ENCODE peak calls at places on chromosomes 11 and 22, in nine cellular contexts. One of them, this sample, is unnamed.

GRCh38 chr11:104529916-104530315 is 366.0 kb upstream of the PDGFD start:
- DNase-seq in CD8-positive, alpha-beta memory T cell: no peak
- DNase-seq in lower lobe of right lung: no peak
- DNase-seq in Peyer's patch: no peak
- DNase-seq in PC-3: no peak
- DNase-seq in body of pancreas: no peak
- DNase-seq in skeletal muscle cell: peak; percentile 22
- DNase-seq in AG10803: no peak
- DNase-seq in spleen: no peak
- DNase-seq in this sample: no peak

GRCh38 chr22:28017859-28018258 is 98.8 kb upstream of the PITPNB start:
- DNase-seq in CD8-positive, alpha-beta memory T cell: no peak
- DNase-seq in lower lobe of right lung: peak; percentile 28
- DNase-seq in Peyer's patch: no peak
- DNase-seq in PC-3: no peak
- DNase-seq in body of pancreas: peak; percentile 8
- DNase-seq in skeletal muscle cell: no peak
- DNase-seq in AG10803: no peak
- DNase-seq in spleen: peak; percentile 65
- DNase-seq in this sample: no peak

GRCh38 chr11:122782222-122782621 is 56.1 kb upstream of the CRTAM start:
- DNase-seq in CD8-positive, alpha-beta memory T cell: no peak
- DNase-seq in lower lobe of right lung: no peak
- DNase-seq in Peyer's patch: no peak
- DNase-seq in PC-3: no peak
- DNase-seq in body of pancreas: no peak
- DNase-seq in skeletal muscle cell: no peak
- DNase-seq in AG10803: no peak
- DNase-seq in spleen: no peak
- DNase-seq in this sample: no peak

GRCh38 chr11:72326151-72326842 is 82.3 kb upstream of the PHOX2A start:
- DNase-seq in CD8-positive, alpha-beta memory T cell: no peak
- DNase-seq in lower lobe of right lung: no peak
- DNase-seq in Peyer's patch: no peak
- DNase-seq in PC-3: peak; percentile 36
- DNase-seq in body of pancreas: no peak
- DNase-seq in skeletal muscle cell: no peak
- DNase-seq in AG10803: peak; percentile 45
- DNase-seq in spleen: no peak
- DNase-seq in this sample: peak; percentile 84

GRCh38 chr22:24005201-24005600 is at the start of gene GSTT4:
- DNase-seq in CD8-positive, alpha-beta memory T cell: no peak
- DNase-seq in lower lobe of right lung: no peak
- DNase-seq in Peyer's patch: no peak
- DNase-seq in PC-3: no peak
- DNase-seq in body of pancreas: no peak
- DNase-seq in skeletal muscle cell: no peak
- DNase-seq in AG10803: no peak
- DNase-seq in spleen: no peak
- DNase-seq in this sample: no peak

GRCh38 chr11:94803491-94803890 is 35.3 kb downstream of the AMOTL1 start:
- DNase-seq in CD8-positive, alpha-beta memory T cell: no peak
- DNase-seq in lower lobe of right lung: no peak
- DNase-seq in Peyer's patch: no peak
- DNase-seq in PC-3: no peak
- DNase-seq in body of pancreas: no peak
- DNase-seq in skeletal muscle cell: no peak
- DNase-seq in AG10803: peak; percentile 73
- DNase-seq in spleen: no peak
- DNase-seq in this sample: no peak

GRCh38 chr11:1209371-1210057 is 13.4 kb upstream of the MUC5B start:
- DNase-seq in CD8-positive, alpha-beta memory T cell: no peak
- DNase-seq in lower lobe of right lung: no peak
- DNase-seq in Peyer's patch: no peak
- DNase-seq in PC-3: no peak
- DNase-seq in body of pancreas: no peak
- DNase-seq in skeletal muscle cell: no peak
- DNase-seq in AG10803: no peak
- DNase-seq in spleen: peak; percentile 61
- DNase-seq in this sample: no peak

GRCh38 chr11:60482361-60482760 is 10.2 kb upstream of the MS4A12 start:
- DNase-seq in CD8-positive, alpha-beta memory T cell: no peak
- DNase-seq in lower lobe of right lung: no peak
- DNase-seq in Peyer's patch: peak; percentile 39
- DNase-seq in PC-3: no peak
- DNase-seq in body of pancreas: no peak
- DNase-seq in skeletal muscle cell: no peak
- DNase-seq in AG10803: no peak
- DNase-seq in spleen: no peak
- DNase-seq in this sample: no peak

DNA sequence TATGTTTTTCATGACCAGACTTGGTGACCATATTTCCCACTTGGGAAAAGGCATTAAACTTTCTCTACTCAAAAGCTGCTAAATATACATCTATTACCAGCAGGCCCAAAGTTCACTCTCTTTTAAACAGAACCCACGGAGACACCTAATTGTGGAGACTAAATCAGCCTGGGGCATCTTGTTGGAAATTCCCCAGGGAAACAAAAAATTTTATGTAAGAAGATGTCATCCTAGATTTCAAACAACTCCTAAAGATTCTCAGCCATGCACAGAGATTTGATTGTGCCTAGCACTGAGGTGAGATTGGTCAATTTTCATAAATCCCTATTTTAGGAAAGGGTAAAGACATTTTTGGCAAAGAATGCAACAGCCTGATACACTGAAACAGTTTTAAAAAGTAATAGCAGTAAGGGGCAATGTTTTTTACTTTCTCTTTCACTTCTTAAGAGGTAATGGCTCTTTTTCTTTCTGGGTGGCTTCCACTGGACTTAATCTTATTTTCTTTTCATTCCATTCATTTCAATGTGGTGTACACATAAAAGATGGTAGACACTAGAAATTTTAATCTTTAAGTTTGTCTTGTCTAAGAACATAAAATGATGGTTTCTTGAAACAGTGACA is 9.6 kb downstream of the OR52N2 start:
- DNase-seq in CD8-positive, alpha-beta memory T cell: no peak
- DNase-seq in lower lobe of right lung: no peak
- DNase-seq in Peyer's patch: no peak
- DNase-seq in PC-3: no peak
- DNase-seq in body of pancreas: no peak
- DNase-seq in skeletal muscle cell: no peak
- DNase-seq in AG10803: no peak
- DNase-seq in spleen: no peak
- DNase-seq in this sample: no peak
- H3K4me3 ChIP-seq in CD8-positive, alpha-beta memory T cell: peak overlapping the region; percentile 28
- H3K4me3 ChIP-seq in lower lobe of right lung: no peak overlapping the region
- H3K4me3 ChIP-seq in Peyer's patch: no peak overlapping the region
- H3K4me3 ChIP-seq in PC-3: no peak overlapping the region
- H3K4me3 ChIP-seq in body of pancreas: no peak overlapping the region
- H3K4me3 ChIP-seq in skeletal muscle cell: no peak overlapping the region
- H3K4me3 ChIP-seq in AG10803: no peak overlapping the region
- H3K4me3 ChIP-seq in spleen: no peak overlapping the region
- H3K4me3 ChIP-seq in this sample: no peak overlapping the region

DNA sequence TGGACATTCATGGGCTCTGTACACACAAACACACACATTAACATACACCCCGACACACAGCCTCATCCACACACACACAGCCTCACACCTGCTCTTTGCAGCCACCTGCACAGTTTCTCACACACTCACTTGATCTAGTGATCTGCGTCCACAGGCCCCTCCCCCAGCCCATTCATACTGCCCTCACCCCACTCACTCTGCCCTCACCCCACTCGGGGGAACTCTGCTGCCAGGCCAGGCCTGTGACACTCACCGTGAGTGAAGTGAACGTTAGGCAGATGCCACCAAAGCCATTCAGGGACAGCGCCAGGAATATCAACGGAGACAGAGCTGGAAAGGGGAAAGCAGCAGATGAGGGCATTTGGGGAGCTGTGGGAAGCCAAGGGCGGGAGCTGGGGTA is 15.0 kb downstream of the SLC43A1 start:
- DNase-seq in CD8-positive, alpha-beta memory T cell: no peak
- DNase-seq in lower lobe of right lung: no peak
- DNase-seq in Peyer's patch: no peak
- DNase-seq in PC-3: no peak
- DNase-seq in body of pancreas: peak; percentile 82
- DNase-seq in skeletal muscle cell: no peak
- DNase-seq in AG10803: no peak
- DNase-seq in spleen: no peak
- DNase-seq in this sample: no peak
- H3K4me3 ChIP-seq in CD8-positive, alpha-beta memory T cell: no peak overlapping the region
- H3K4me3 ChIP-seq in lower lobe of right lung: no peak overlapping the region
- H3K4me3 ChIP-seq in Peyer's patch: no peak overlapping the region
- H3K4me3 ChIP-seq in PC-3: no peak overlapping the region
- H3K4me3 ChIP-seq in body of pancreas: no peak overlapping the region
- H3K4me3 ChIP-seq in skeletal muscle cell: no peak overlapping the region
- H3K4me3 ChIP-seq in AG10803: no peak overlapping the region
- H3K4me3 ChIP-seq in spleen: no peak overlapping the region
- H3K4me3 ChIP-seq in this sample: no peak overlapping the region

DNA sequence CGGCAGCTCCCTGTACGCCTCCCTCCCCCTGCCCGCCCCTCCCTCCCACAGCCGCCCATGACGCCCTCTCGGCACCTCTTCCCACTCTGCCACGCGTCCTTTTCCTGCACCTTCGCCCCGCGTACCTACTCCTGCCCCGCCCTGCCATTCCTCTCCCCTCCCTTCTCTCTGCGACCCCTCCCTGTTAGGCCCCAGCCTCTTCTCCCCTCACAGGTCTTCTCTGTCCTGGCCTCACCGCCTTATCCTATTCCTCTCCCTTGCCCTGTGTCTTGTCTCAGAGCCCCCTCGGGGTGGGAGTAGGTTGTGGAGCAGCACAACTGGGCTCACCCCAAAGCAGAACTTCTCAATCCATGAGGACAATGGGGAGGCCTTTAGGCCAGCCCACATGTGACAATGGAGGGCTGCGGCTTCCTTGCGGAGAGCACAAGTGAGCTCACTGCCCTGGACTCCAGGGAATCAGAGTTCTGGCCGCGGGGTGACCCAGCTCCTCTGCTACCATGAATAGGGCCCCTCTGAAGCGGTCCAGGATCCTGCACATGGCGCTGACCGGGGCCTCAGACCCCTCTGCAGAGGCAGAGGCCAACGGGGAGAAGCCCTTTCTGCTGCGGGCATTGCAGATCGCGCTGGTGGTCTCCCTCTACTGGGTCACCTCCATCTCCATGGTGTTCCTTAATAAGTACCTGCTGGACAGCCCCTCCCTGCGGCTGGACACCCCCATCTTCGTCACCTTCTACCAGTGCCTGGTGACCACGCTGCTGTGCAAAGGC is 539 bp downstream of the SLC35C1 start:
- DNase-seq in CD8-positive, alpha-beta memory T cell: no peak
- DNase-seq in lower lobe of right lung: peak; percentile 55
- DNase-seq in Peyer's patch: no peak
- DNase-seq in PC-3: peak; percentile 27
- DNase-seq in body of pancreas: peak; percentile 49
- DNase-seq in skeletal muscle cell: peak; percentile 36
- DNase-seq in AG10803: peak; percentile 78
- DNase-seq in spleen: peak; percentile 86
- DNase-seq in this sample: peak; percentile 66
- H3K4me3 ChIP-seq in CD8-positive, alpha-beta memory T cell: peak overlapping the region; percentile 83
- H3K4me3 ChIP-seq in lower lobe of right lung: peak overlapping the region; percentile 90
- H3K4me3 ChIP-seq in Peyer's patch: peak overlapping the region; percentile 67
- H3K4me3 ChIP-seq in PC-3: peak overlapping the region; percentile 91
- H3K4me3 ChIP-seq in body of pancreas: peak overlapping the region; percentile 59
- H3K4me3 ChIP-seq in skeletal muscle cell: peak overlapping the region; percentile 82
- H3K4me3 ChIP-seq in AG10803: peak overlapping the region; percentile 90
- H3K4me3 ChIP-seq in spleen: peak overlapping the region; percentile 79
- H3K4me3 ChIP-seq in this sample: peak overlapping the region; percentile 84

DNA sequence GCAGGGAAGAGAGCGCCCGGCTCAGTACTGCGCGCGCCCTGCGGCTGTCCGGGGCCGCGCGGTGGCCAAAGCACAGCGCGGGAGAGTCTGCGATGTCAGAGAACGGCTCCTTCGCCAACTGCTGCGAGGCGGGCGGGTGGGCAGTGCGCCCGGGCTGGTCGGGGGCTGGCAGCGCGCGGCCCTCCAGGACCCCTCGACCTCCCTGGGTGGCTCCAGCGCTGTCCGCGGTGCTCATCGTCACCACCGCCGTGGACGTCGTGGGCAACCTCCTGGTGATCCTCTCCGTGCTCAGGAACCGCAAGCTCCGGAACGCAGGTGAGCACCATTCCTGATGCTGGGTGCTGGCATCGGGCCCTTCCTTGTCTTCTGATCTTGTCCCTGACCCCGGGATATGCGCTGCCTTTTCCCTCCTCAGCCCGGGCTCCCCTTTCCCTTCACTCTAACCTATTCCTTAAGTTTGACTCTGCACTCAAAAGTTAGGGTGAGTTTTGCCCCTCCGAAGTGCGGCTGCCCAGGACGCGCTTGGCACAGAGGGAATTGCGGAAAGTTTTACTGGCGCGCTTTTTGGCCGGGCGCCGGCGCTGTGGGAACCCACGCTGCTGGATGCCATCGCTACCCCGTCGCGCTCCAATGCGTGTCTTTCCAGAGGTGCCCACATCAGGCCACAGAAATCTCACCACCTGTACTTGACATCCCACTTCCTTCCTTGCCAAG is at the start of gene MTNR1B:
- DNase-seq in CD8-positive, alpha-beta memory T cell: no peak
- DNase-seq in lower lobe of right lung: no peak
- DNase-seq in Peyer's patch: no peak
- DNase-seq in PC-3: no peak
- DNase-seq in body of pancreas: no peak
- DNase-seq in skeletal muscle cell: no peak
- DNase-seq in AG10803: no peak
- DNase-seq in spleen: no peak
- DNase-seq in this sample: no peak
- H3K4me3 ChIP-seq in CD8-positive, alpha-beta memory T cell: no peak within 1 kb of the TSS
- H3K4me3 ChIP-seq in lower lobe of right lung: no peak within 1 kb of the TSS
- H3K4me3 ChIP-seq in Peyer's patch: no peak within 1 kb of the TSS
- H3K4me3 ChIP-seq in PC-3: no peak within 1 kb of the TSS
- H3K4me3 ChIP-seq in body of pancreas: no peak within 1 kb of the TSS
- H3K4me3 ChIP-seq in skeletal muscle cell: peak within 1 kb of the TSS; percentile 30
- H3K4me3 ChIP-seq in AG10803: no peak within 1 kb of the TSS
- H3K4me3 ChIP-seq in spleen: no peak within 1 kb of the TSS
- H3K4me3 ChIP-seq in this sample: no peak within 1 kb of the TSS

This sample was measured in brain microvascular endothelial cell.